ENCODE peak calls at places on chromosomes 16 and 17, in six cellular contexts. R is K562, Z is SK-N-SH, X is H1, V is GM12878, N is HepG2. Y is an unnamed sample.

GRCh38 chr16:77761204-77761603 is 27.2 kb upstream of the VAT1L start:
- DNase-seq in X (no peak), V (no peak), N (no peak), R (no peak), Z (no peak), Y (no peak)

GRCh38 chr17:7709031-7709430 is 4.0 kb downstream of the EFNB3 start:
- DNase-seq in X (no peak), N (no peak), R (no peak), V (no peak), Z (no peak), Y (no peak)

GRCh38 chr16:57619606-57620315 is 8.7 kb upstream of the ADGRG1 start:
- DNase-seq in V (no peak), R (no peak), Z (no peak), X (peak; percentile 47), N (peak; percentile 46), Y (no peak)

GRCh38 chr17:48722924-48723554 is at the start of gene PRAC2:
- DNase-seq in V (no peak), Z (no peak), R (no peak), X (peak; percentile 77), N (no peak), Y (no peak)

GRCh38 chr17:82436601-82437324 is 13.8 kb downstream of the CYBC1 start:
- DNase-seq in N (no peak), V (no peak), R (no peak), X (no peak), Z (peak; percentile 41), Y (no peak)

GRCh38 chr17:560379-560935 is 154.2 kb downstream of the VPS53 start:
- DNase-seq in X (no peak), R (no peak), Z (no peak), V (no peak), N (no peak), Y (no peak)

GRCh38 chr17:41678411-41678906 is 10.2 kb upstream of the EIF1 start:
- DNase-seq in V (peak; percentile 45), R (peak; percentile 68), X (no peak), N (no peak), Z (no peak), Y (no peak)

GRCh38 chr17:12883472-12883871 is 94.2 kb downstream of the ARHGAP44 start:
- DNase-seq in Z (no peak), X (no peak), V (no peak), N (no peak), R (no peak), Y (no peak)

GRCh38 chr17:9566067-9566466 is 9.6 kb downstream of the STX8 start:
- DNase-seq in X (no peak), N (no peak), R (no peak), Z (no peak), V (no peak), Y (no peak)

GRCh38 chr16:4633910-4634635 is 9.4 kb downstream of the MGRN1 start:
- DNase-seq in N (no peak), V (no peak), Z (no peak), X (no peak), R (no peak), Y (no peak)

GRCh38 chr17:63431618-63431938 is 14.5 kb downstream of the CYB561 start:
- DNase-seq in X (no peak), Z (no peak), V (no peak), R (no peak), N (no peak), Y (no peak)

GRCh38 chr16:2027024-2028010 is 615 bp downstream of the NHERF2 start:
- DNase-seq in X (peak; percentile 66), N (peak; percentile 42), V (no peak), R (peak; percentile 67), Z (peak; percentile 72), Y (no peak)

GRCh38 chr17:16283705-16284104 is 66.7 kb downstream of the PIGL start:
- DNase-seq in V (no peak), Z (no peak), X (no peak), N (no peak), R (no peak), Y (no peak)

GRCh38 chr16:46757339-46758050 is 9.4 kb upstream of the MYLK3 start:
- DNase-seq in V (no peak), X (no peak), R (peak; percentile 57), Z (peak; percentile 92), N (no peak), Y (no peak)

GRCh38 chr16:46765050-46765449 is 16.9 kb upstream of the MYLK3 start:
- DNase-seq in Z (no peak), R (no peak), X (no peak), N (no peak), V (no peak), Y (no peak)

GRCh38 chr16:46762583-46762982 is 14.4 kb upstream of the MYLK3 start:
- DNase-seq in V (no peak), X (no peak), Z (no peak), N (no peak), R (no peak), Y (no peak)

GRCh38 chr16:46759309-46759708 is 11.2 kb upstream of the MYLK3 start:
- DNase-seq in Z (no peak), N (no peak), R (no peak), V (no peak), X (no peak), Y (no peak)

GRCh38 chr16:46763147-46763546 is 15.0 kb upstream of the MYLK3 start:
- DNase-seq in N (no peak), R (no peak), Z (no peak), X (no peak), V (no peak), Y (no peak)
- H3K4me3 ChIP-seq in N (no peak overlapping the region), R (no peak overlapping the region), Z (no peak overlapping the region), X (no peak overlapping the region), V (no peak overlapping the region), Y (no peak overlapping the region)

GRCh38 chr17:52986056-52986662 is 827.6 kb upstream of the CA10 start:
- DNase-seq in N (no peak), V (no peak), R (no peak), X (no peak), Z (no peak), Y (no peak)

DNA sequence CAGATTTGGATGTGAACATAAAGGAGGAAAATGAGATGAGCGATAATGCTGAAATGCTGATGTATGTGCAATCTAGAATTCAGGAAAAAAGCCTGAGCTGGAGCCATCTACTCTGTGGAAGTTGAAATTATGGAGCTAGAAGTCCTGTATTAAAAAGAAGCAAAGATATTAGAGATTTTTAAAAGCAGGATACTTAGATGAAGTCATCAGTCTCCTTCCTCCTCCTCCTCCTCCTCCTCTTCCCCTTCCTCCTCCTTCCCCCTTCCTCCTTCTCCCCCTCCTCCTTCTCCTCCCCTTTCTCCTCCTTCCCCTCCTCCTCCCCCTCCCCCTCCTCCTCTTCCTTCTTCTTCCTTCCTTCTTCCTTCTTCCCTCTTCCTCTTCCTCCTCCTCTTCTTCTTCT is 823.8 kb upstream of the CA10 start:
- DNase-seq in R (no peak), N (no peak), V (no peak), X (no peak), Z (no peak), Y (no peak)
- TF ChIP-seq GABPA in R (no peak), N (no peak), V (no peak), X (no peak), Z (no peak), Y (no peak)

GRCh38 chr17:81422776-81423697 is 27.8 kb downstream of the BAHCC1 start:
- DNase-seq in X (no peak), V (no peak), N (peak; percentile 60), R (no peak), Z (peak; percentile 86), Y (no peak)

GRCh38 chr17:81418710-81419332 is 23.6 kb downstream of the BAHCC1 start:
- DNase-seq in Z (no peak), N (no peak), V (no peak), R (no peak), X (no peak), Y (no peak)

GRCh38 chr17:81419886-81420768 is 24.9 kb downstream of the BAHCC1 start:
- DNase-seq in Z (no peak), R (no peak), V (no peak), N (no peak), X (no peak), Y (no peak)

GRCh38 chr17:81419333-81419885 is 24.2 kb downstream of the BAHCC1 start:
- DNase-seq in R (peak; percentile 49), N (no peak), Z (peak; percentile 95), V (no peak), X (no peak), Y (no peak)

GRCh38 chr17:81420769-81421462 is 25.7 kb downstream of the BAHCC1 start:
- DNase-seq in N (no peak), X (no peak), Z (no peak), R (no peak), V (no peak), Y (no peak)
- H3K4me3 ChIP-seq in N (no peak overlapping the region), X (no peak overlapping the region), Z (no peak overlapping the region), R (no peak overlapping the region), V (no peak overlapping the region), Y (no peak overlapping the region)

GRCh38 chr17:3011891-3012290 is 51.5 kb downstream of the OR1D5 start:
- DNase-seq in N (no peak), Z (no peak), X (no peak), R (no peak), V (no peak), Y (no peak)

GRCh38 chr17:3008336-3009279 is 54.8 kb downstream of the OR1D5 start:
- DNase-seq in N (no peak), X (no peak), Z (no peak), V (no peak), R (no peak), Y (no peak)

GRCh38 chr17:3009411-3009920 is 53.9 kb downstream of the OR1D5 start:
- DNase-seq in R (no peak), X (no peak), Z (no peak), V (no peak), N (no peak), Y (no peak)

GRCh38 chr17:3015890-3016289 is 47.5 kb downstream of the OR1D5 start:
- DNase-seq in R (no peak), Z (no peak), N (no peak), V (no peak), X (no peak), Y (no peak)

DNA sequence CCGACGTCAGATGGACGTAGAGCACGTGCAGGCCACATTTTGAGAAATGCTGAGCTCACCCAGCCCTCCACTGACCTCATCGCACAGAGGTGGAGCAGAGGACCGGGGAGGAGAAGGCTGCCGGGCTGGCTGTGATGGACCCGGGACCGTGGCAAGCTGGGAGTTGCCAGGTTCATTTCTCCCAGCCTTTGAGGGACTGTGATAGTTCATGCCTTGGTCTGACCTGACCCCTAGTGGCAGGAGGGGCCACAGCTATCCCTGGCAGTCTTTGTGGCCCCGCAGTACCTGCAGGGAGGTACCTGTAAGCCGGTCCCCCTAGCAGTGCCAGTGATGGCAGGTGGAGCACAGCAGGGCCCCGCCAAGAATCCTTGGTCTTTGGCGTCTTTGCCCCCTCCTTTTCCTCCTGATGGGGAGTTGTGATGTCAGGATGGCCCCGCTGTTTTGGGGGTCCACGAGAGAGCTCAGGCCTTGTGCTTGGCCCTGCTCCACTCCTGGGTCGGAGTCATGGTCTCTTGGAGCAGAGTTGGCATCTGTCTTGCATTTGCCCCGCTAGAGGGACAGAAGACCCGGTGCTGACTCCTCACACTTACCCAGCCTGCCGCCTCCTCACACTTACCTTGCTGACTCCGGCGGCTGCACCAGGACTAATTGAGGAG is 50.4 kb downstream of the OR1D5 start:
- DNase-seq in R (peak; percentile 66), X (peak; percentile 82), Z (peak; percentile 84), V (peak; percentile 16), N (peak; percentile 53), Y (peak; percentile 37)
- TF ChIP-seq GABPA in R (no peak), X (peak; percentile 52), Z (no peak), V (no peak), N (no peak), Y (no peak)

Y was measured in HL-60.